ENCODE peak calls at places on chromosomes 16 and 17, in seven cellular contexts. One of them, this sample, is unnamed.

GRCh38 chr17:61411114-61411943 is 11.7 kb downstream of the TBX2 start:
- DNase-seq in GM10248: peak; percentile 51
- DNase-seq in astrocyte of the cerebellum: no peak
- DNase-seq in A673: peak; percentile 74
- DNase-seq in foreskin fibroblast: peak; percentile 85
- DNase-seq in psoas muscle: peak; percentile 67
- DNase-seq in HFFc6: peak; percentile 74
- DNase-seq in this sample: peak; percentile 69

GRCh38 chr17:77444653-77445029 is 303.9 kb downstream of the SEC14L1 start:
- DNase-seq in GM10248: peak; percentile 67
- DNase-seq in astrocyte of the cerebellum: no peak
- DNase-seq in A673: no peak
- DNase-seq in foreskin fibroblast: peak; percentile 69
- DNase-seq in psoas muscle: no peak
- DNase-seq in HFFc6: peak; percentile 48
- DNase-seq in this sample: peak; percentile 66

GRCh38 chr17:74432484-74433391 is 850 bp downstream of the GPRC5C start:
- DNase-seq in GM10248: no peak
- DNase-seq in astrocyte of the cerebellum: no peak
- DNase-seq in A673: no peak
- DNase-seq in foreskin fibroblast: no peak
- DNase-seq in psoas muscle: no peak
- DNase-seq in HFFc6: no peak
- DNase-seq in this sample: peak; percentile 55

GRCh38 chr17:4856271-4856936 is 23.3 kb downstream of the MINK1 start:
- DNase-seq in GM10248: no peak
- DNase-seq in astrocyte of the cerebellum: no peak
- DNase-seq in A673: no peak
- DNase-seq in foreskin fibroblast: no peak
- DNase-seq in psoas muscle: no peak
- DNase-seq in HFFc6: no peak
- DNase-seq in this sample: no peak

GRCh38 chr16:2057438-2057837 is 9.7 kb downstream of the TSC2 start:
- DNase-seq in GM10248: no peak
- DNase-seq in astrocyte of the cerebellum: no peak
- DNase-seq in A673: no peak
- DNase-seq in foreskin fibroblast: no peak
- DNase-seq in psoas muscle: no peak
- DNase-seq in HFFc6: no peak
- DNase-seq in this sample: no peak

GRCh38 chr17:40530988-40531971 is 29.9 kb upstream of the TNS4 start:
- DNase-seq in GM10248: peak; percentile 51
- DNase-seq in astrocyte of the cerebellum: no peak
- DNase-seq in A673: no peak
- DNase-seq in foreskin fibroblast: no peak
- DNase-seq in psoas muscle: no peak
- DNase-seq in HFFc6: no peak
- DNase-seq in this sample: peak; percentile 48

GRCh38 chr16:77748426-77748825 is 26.1 kb downstream of the NUDT7 start:
- DNase-seq in GM10248: no peak
- DNase-seq in astrocyte of the cerebellum: no peak
- DNase-seq in A673: no peak
- DNase-seq in foreskin fibroblast: no peak
- DNase-seq in psoas muscle: no peak
- DNase-seq in HFFc6: no peak
- DNase-seq in this sample: no peak

GRCh38 chr17:50060951-50061712 is 5.2 kb downstream of the ITGA3 start:
- DNase-seq in GM10248: no peak
- DNase-seq in astrocyte of the cerebellum: no peak
- DNase-seq in A673: no peak
- DNase-seq in foreskin fibroblast: peak; percentile 77
- DNase-seq in psoas muscle: peak; percentile 92
- DNase-seq in HFFc6: peak; percentile 62
- DNase-seq in this sample: no peak

GRCh38 chr16:81755915-81756644 is 23.0 kb upstream of the PLCG2 start:
- DNase-seq in GM10248: no peak
- DNase-seq in astrocyte of the cerebellum: no peak
- DNase-seq in A673: peak; percentile 16
- DNase-seq in foreskin fibroblast: no peak
- DNase-seq in psoas muscle: peak; percentile 53
- DNase-seq in HFFc6: no peak
- DNase-seq in this sample: no peak

GRCh38 chr17:79790805-79791353 is 6.0 kb downstream of the CBX8 start:
- DNase-seq in GM10248: no peak
- DNase-seq in astrocyte of the cerebellum: no peak
- DNase-seq in A673: no peak
- DNase-seq in foreskin fibroblast: no peak
- DNase-seq in psoas muscle: no peak
- DNase-seq in HFFc6: no peak
- DNase-seq in this sample: no peak

DNA sequence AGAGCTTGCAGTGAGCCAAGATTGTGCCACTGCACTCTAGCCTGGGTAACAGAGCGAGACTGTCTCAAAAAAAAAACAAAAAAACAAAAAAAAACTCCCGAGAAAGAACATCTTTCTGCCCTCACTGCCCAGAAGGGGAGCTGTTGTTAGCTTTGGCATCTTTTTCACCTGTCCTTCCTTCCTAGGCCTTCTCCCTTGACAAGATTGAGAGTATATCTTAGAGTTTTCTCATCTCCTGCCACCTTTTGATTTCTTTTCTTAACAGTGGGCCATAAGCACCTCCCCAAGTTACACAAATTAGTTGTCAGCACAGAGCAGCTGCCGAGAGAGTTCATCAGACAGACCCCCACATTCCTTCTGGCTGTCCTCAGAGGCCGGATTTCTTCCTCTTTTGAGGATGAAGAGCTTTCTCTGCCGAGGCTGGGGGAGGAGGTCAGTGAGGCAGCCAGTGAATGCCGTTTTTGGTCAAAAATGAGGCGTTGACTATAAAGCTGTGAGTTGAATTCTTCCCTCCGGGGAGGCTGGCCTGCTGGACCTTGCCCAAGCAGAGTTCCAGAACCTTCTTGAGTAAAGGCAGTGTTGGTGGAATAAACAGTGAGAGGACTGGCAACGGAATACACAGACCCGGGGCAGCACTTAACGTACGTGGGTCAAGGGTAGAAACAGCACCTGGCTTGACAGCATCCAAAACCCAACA is 127.0 kb downstream of the ABCC6 start:
- DNase-seq in GM10248: no peak
- DNase-seq in astrocyte of the cerebellum: no peak
- DNase-seq in A673: no peak
- DNase-seq in foreskin fibroblast: peak; percentile 43
- DNase-seq in psoas muscle: no peak
- DNase-seq in HFFc6: peak; percentile 48
- DNase-seq in this sample: no peak
- TF ChIP-seq CTCF in GM10248: no peak
- TF ChIP-seq CTCF in astrocyte of the cerebellum: peak; percentile 53
- TF ChIP-seq CTCF in A673: peak; percentile 12
- TF ChIP-seq CTCF in foreskin fibroblast: peak; percentile 46
- TF ChIP-seq CTCF in psoas muscle: no peak
- TF ChIP-seq CTCF in HFFc6: peak; percentile 72
- TF ChIP-seq CTCF in this sample: no peak

GRCh38 chr16:71442041-71442440 is at the start of gene TLE7:
- DNase-seq in GM10248: no peak
- DNase-seq in astrocyte of the cerebellum: no peak
- DNase-seq in A673: no peak
- DNase-seq in foreskin fibroblast: no peak
- DNase-seq in psoas muscle: no peak
- DNase-seq in HFFc6: no peak
- DNase-seq in this sample: no peak

GRCh38 chr16:71439531-71439930 is 2.3 kb downstream of the TLE7 start:
- DNase-seq in GM10248: no peak
- DNase-seq in astrocyte of the cerebellum: no peak
- DNase-seq in A673: no peak
- DNase-seq in foreskin fibroblast: peak; percentile 10
- DNase-seq in psoas muscle: no peak
- DNase-seq in HFFc6: no peak
- DNase-seq in this sample: no peak

GRCh38 chr16:71440669-71441347 is 1.0 kb downstream of the TLE7 start:
- DNase-seq in GM10248: peak; percentile 67
- DNase-seq in astrocyte of the cerebellum: no peak
- DNase-seq in A673: no peak
- DNase-seq in foreskin fibroblast: no peak
- DNase-seq in psoas muscle: no peak
- DNase-seq in HFFc6: no peak
- DNase-seq in this sample: peak; percentile 79

GRCh38 chr16:71443714-71444113 is 1.9 kb upstream of the TLE7 start:
- DNase-seq in GM10248: no peak
- DNase-seq in astrocyte of the cerebellum: no peak
- DNase-seq in A673: no peak
- DNase-seq in foreskin fibroblast: no peak
- DNase-seq in psoas muscle: no peak
- DNase-seq in HFFc6: no peak
- DNase-seq in this sample: no peak

GRCh38 chr16:71441348-71441781 is 489 bp downstream of the TLE7 start:
- DNase-seq in GM10248: no peak
- DNase-seq in astrocyte of the cerebellum: no peak
- DNase-seq in A673: peak; percentile 10
- DNase-seq in foreskin fibroblast: no peak
- DNase-seq in psoas muscle: no peak
- DNase-seq in HFFc6: no peak
- DNase-seq in this sample: peak; percentile 45
- TF ChIP-seq CTCF in GM10248: no peak
- TF ChIP-seq CTCF in astrocyte of the cerebellum: peak; percentile 11
- TF ChIP-seq CTCF in A673: peak; percentile 39
- TF ChIP-seq CTCF in foreskin fibroblast: peak; percentile 28
- TF ChIP-seq CTCF in psoas muscle: no peak
- TF ChIP-seq CTCF in HFFc6: peak; percentile 48
- TF ChIP-seq CTCF in this sample: peak; percentile 18

GRCh38 chr17:41959336-41960095 is 7.1 kb upstream of the CNP start:
- DNase-seq in GM10248: no peak
- DNase-seq in astrocyte of the cerebellum: peak; percentile 37
- DNase-seq in A673: peak; percentile 27
- DNase-seq in foreskin fibroblast: peak; percentile 43
- DNase-seq in psoas muscle: no peak
- DNase-seq in HFFc6: peak; percentile 54
- DNase-seq in this sample: peak; percentile 45

GRCh38 chr17:41957058-41957868 is 9.3 kb upstream of the CNP start:
- DNase-seq in GM10248: no peak
- DNase-seq in astrocyte of the cerebellum: no peak
- DNase-seq in A673: no peak
- DNase-seq in foreskin fibroblast: peak; percentile 24
- DNase-seq in psoas muscle: no peak
- DNase-seq in HFFc6: no peak
- DNase-seq in this sample: no peak

GRCh38 chr17:41956522-41956921 is 10.1 kb upstream of the CNP start:
- DNase-seq in GM10248: no peak
- DNase-seq in astrocyte of the cerebellum: no peak
- DNase-seq in A673: no peak
- DNase-seq in foreskin fibroblast: no peak
- DNase-seq in psoas muscle: no peak
- DNase-seq in HFFc6: no peak
- DNase-seq in this sample: no peak

GRCh38 chr17:41959030-41959335 is 7.6 kb upstream of the CNP start:
- DNase-seq in GM10248: no peak
- DNase-seq in astrocyte of the cerebellum: no peak
- DNase-seq in A673: no peak
- DNase-seq in foreskin fibroblast: no peak
- DNase-seq in psoas muscle: no peak
- DNase-seq in HFFc6: no peak
- DNase-seq in this sample: no peak

GRCh38 chr17:41957869-41958231 is 8.7 kb upstream of the CNP start:
- DNase-seq in GM10248: no peak
- DNase-seq in astrocyte of the cerebellum: no peak
- DNase-seq in A673: no peak
- DNase-seq in foreskin fibroblast: no peak
- DNase-seq in psoas muscle: no peak
- DNase-seq in HFFc6: no peak
- DNase-seq in this sample: no peak
- TF ChIP-seq CTCF in GM10248: no peak
- TF ChIP-seq CTCF in astrocyte of the cerebellum: no peak
- TF ChIP-seq CTCF in A673: no peak
- TF ChIP-seq CTCF in foreskin fibroblast: no peak
- TF ChIP-seq CTCF in psoas muscle: no peak
- TF ChIP-seq CTCF in HFFc6: no peak
- TF ChIP-seq CTCF in this sample: no peak

DNA sequence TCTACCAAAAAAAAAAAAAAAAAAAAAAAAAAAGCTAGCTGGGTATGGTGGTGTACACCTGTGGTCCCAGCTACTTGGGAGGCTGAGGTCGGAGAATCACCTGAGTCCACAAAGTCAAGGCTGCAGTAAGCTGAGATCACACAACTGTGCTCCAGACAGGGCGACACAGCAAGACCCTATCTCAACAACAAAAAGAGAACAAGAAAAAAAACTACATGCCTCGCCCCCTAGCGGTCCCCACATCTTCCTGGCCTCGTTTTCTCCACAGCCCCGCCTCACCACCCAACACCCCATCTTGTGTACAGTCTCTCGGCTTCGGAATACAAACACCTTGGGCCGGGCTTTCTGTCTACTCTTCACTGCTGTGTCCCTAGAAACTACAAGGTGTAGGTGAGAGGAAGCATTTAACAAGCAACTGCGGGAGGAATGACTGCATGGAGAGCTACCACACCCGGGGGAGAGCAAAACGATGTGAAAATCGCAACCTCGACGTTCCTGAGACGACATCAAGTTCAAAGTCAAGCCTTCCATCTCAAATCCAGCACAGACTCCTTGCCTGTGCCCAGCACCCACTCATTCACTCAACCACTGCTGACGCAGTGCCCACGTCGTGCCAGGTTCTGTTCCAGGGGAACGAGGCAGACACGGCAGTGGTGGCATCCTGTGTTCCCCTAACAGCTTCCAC is 9.0 kb downstream of the NTAN1 start:
- DNase-seq in GM10248: no peak
- DNase-seq in astrocyte of the cerebellum: no peak
- DNase-seq in A673: no peak
- DNase-seq in foreskin fibroblast: no peak
- DNase-seq in psoas muscle: no peak
- DNase-seq in HFFc6: no peak
- DNase-seq in this sample: no peak
- TF ChIP-seq CTCF in GM10248: no peak
- TF ChIP-seq CTCF in astrocyte of the cerebellum: no peak
- TF ChIP-seq CTCF in A673: no peak
- TF ChIP-seq CTCF in foreskin fibroblast: no peak
- TF ChIP-seq CTCF in psoas muscle: no peak
- TF ChIP-seq CTCF in HFFc6: no peak
- TF ChIP-seq CTCF in this sample: no peak

DNA sequence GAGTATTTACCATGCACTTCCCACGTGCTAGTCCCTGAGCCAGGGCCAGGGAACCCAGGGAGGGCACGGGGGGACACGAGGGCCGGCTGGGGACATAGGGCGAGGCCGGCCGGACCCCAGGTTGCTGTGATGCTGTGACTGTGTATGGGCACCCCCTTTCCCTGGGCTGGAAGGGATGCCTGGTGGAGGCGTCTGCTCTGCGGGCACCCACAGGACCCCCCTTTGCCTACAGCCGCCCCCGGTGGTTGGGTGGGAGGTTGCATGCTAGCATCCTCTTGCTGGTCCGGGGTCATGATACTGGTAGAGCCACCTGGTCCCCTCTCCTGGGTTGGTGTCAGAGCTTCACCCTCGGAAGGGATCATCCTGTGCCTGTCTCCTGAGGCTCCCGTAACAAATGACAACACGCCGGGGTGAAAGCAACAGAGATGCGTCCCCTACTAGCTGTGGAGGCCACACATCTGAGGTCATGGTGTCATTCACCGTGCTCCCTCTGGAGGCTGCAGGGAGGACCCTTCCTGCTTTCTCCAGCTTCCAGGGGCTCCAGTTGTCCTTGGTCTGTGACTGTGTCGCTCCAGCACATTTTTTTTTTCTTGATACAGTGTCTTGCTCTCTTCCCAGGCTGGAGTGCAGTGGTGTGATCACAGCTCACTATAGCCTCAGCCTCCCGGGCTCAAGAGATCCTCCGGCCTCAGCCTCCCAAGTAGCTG is 3.1 kb upstream of the CIAO3 start:
- DNase-seq in GM10248: no peak
- DNase-seq in astrocyte of the cerebellum: no peak
- DNase-seq in A673: no peak
- DNase-seq in foreskin fibroblast: no peak
- DNase-seq in psoas muscle: no peak
- DNase-seq in HFFc6: no peak
- DNase-seq in this sample: no peak
- TF ChIP-seq CTCF in GM10248: no peak
- TF ChIP-seq CTCF in astrocyte of the cerebellum: peak; percentile 23
- TF ChIP-seq CTCF in A673: no peak
- TF ChIP-seq CTCF in foreskin fibroblast: no peak
- TF ChIP-seq CTCF in psoas muscle: no peak
- TF ChIP-seq CTCF in HFFc6: peak; percentile 50
- TF ChIP-seq CTCF in this sample: no peak

This sample was measured in GM20000.